ENCODE peak calls at places on chromosome 5, in five cellular contexts. I is GM23338, F is astrocyte, P is pancreas, M is left lung. A is an unnamed sample.

GRCh38 chr5:143031781-143032724 is 261.9 kb downstream of the ARHGAP26 start:
- DNase-seq in P (no peak), F (no peak), M (no peak), I (no peak), A (no peak)

GRCh38 chr5:61120534-61120933 is 41.7 kb downstream of the SMIM15 start:
- DNase-seq in F (peak; percentile 37), I (no peak), P (no peak), M (no peak), A (peak; percentile 24)

GRCh38 chr5:44909009-44909408 is 100.3 kb downstream of the MRPS30 start:
- DNase-seq in M (no peak), F (peak; percentile 11), I (no peak), P (no peak), A (no peak)

GRCh38 chr5:123089572-123089970 is 530 bp downstream of the PRDM6 start:
- DNase-seq in M (no peak), F (no peak), P (no peak), I (peak; percentile 73), A (peak; percentile 59)

GRCh38 chr5:65076251-65076869 is 307.6 kb downstream of the CWC27 start:
- DNase-seq in I (peak; percentile 90), P (peak; percentile 11), F (peak; percentile 72), M (peak; percentile 56), A (peak; percentile 68)

GRCh38 chr5:96565843-96566242 is 96.3 kb upstream of the CAST start:
- DNase-seq in P (no peak), M (no peak), I (peak; percentile 51), F (peak; percentile 78), A (peak; percentile 75)

GRCh38 chr5:113000466-113000865 is 23.9 kb downstream of the DCP2 start:
- DNase-seq in F (peak; percentile 59), M (no peak), P (no peak), I (no peak), A (peak; percentile 69)

GRCh38 chr5:32842798-32843531 is 131.8 kb downstream of the NPR3 start:
- DNase-seq in I (no peak), P (no peak), M (no peak), F (no peak), A (peak; percentile 44)

GRCh38 chr5:78486223-78486622 is 125.8 kb downstream of the SCAMP1 start:
- DNase-seq in F (no peak), M (no peak), I (no peak), P (no peak), A (no peak)

GRCh38 chr5:83397658-83398057 is 73.9 kb upstream of the VCAN start:
- DNase-seq in P (no peak), I (no peak), F (no peak), M (no peak), A (no peak)

GRCh38 chr5:79561525-79561893 is 47.6 kb upstream of the HOMER1 start:
- DNase-seq in P (no peak), I (no peak), F (no peak), M (no peak), A (no peak)

GRCh38 chr5:79416499-79416898 is 97.4 kb downstream of the HOMER1 start:
- DNase-seq in I (no peak), P (no peak), F (no peak), M (no peak), A (no peak)

GRCh38 chr5:139140631-139141071 is 57.5 kb downstream of the SIL1 start:
- DNase-seq in M (no peak), P (no peak), F (peak; percentile 64), I (no peak), A (no peak)

GRCh38 chr5:52994266-52994665 is 5.1 kb downstream of the ITGA2 start:
- DNase-seq in I (no peak), M (no peak), F (no peak), P (no peak), A (no peak)

GRCh38 chr5:84384604-84385575 is at the start of gene EDIL3:
- DNase-seq in M (peak; percentile 56), P (no peak), I (peak; percentile 82), F (peak; percentile 53), A (peak; percentile 4)

GRCh38 chr5:124474821-124475220 is 271.6 kb downstream of the ZNF608 start:
- DNase-seq in I (no peak), M (no peak), P (no peak), F (no peak), A (no peak)

GRCh38 chr5:39231705-39232525 is 12.6 kb upstream of the FYB1 start:
- DNase-seq in I (no peak), F (peak; percentile 8), P (no peak), M (no peak), A (peak; percentile 69)

GRCh38 chr5:2531318-2531717 is 220.2 kb downstream of the IRX2 start:
- DNase-seq in F (no peak), P (no peak), M (no peak), I (no peak), A (no peak)

GRCh38 chr5:57004800-57005199 is 52.9 kb upstream of the MIER3 start:
- DNase-seq in M (no peak), P (no peak), F (no peak), I (no peak), A (peak; percentile 91)

GRCh38 chr5:93246093-93246855 is 334.7 kb downstream of the NR2F1-AS1 start:
- DNase-seq in M (no peak), F (peak; percentile 49), P (no peak), I (peak; percentile 34), A (no peak)

GRCh38 chr5:37777472-37778135 is 62.2 kb downstream of the GDNF start:
- DNase-seq in I (no peak), M (no peak), P (no peak), F (peak; percentile 63), A (no peak)

GRCh38 chr5:109743770-109744212 is 54.1 kb downstream of the MAN2A1 start:
- DNase-seq in P (no peak), M (no peak), I (peak; percentile 40), F (peak; percentile 94), A (peak; percentile 98)
- H3K4me1 ChIP-seq in P (peaks cover 19% of the 10 kb centered on the region), M (peaks cover 6% of the 10 kb centered on the region), I (peaks cover 57% of the 10 kb centered on the region), F (peaks cover 52% of the 10 kb centered on the region), A (peaks cover 56% of the 10 kb centered on the region)

DNA sequence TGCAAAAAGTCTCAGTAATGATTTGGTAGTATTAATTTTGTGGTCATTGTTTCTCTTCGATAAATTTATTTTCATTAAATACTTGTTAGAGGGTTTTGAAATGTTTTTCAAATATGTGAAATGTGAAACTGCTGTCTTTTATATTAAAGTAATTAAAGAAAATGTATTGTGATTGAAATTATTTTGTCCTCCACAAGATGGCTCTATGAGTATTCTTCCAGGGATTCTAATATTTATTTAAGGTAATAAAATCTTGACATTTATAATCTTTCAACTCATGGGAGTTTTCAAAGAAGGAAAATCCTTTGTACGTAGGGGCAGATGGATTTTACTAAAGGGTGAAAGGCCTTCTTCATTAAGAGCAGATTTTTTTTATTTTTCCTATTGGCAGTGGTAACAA is 19.3 kb downstream of the ISOC1 start:
- DNase-seq in I (no peak), F (no peak), P (no peak), M (no peak), A (no peak)
- TF ChIP-seq CTCF in I (no peak), F (no peak), P (no peak), M (no peak), A (peak; percentile 43)

GRCh38 chr5:178098685-178099084 is 14.6 kb upstream of the N4BP3 start:
- DNase-seq in M (no peak), P (no peak), F (no peak), I (no peak), A (no peak)

GRCh38 chr5:178090856-178091255 is 22.5 kb upstream of the N4BP3 start:
- DNase-seq in P (no peak), F (no peak), M (no peak), I (no peak), A (no peak)

GRCh38 chr5:178093129-178093528 is 20.2 kb upstream of the N4BP3 start:
- DNase-seq in F (no peak), M (no peak), P (no peak), I (no peak), A (no peak)

GRCh38 chr5:178094345-178094744 is 19.0 kb upstream of the N4BP3 start:
- DNase-seq in F (no peak), P (no peak), M (no peak), I (no peak), A (no peak)
- H3K27ac ChIP-seq in F (no peak overlapping the region), P (no peak overlapping the region), M (no peak overlapping the region), I (no peak overlapping the region), A (no peak overlapping the region)

DNA sequence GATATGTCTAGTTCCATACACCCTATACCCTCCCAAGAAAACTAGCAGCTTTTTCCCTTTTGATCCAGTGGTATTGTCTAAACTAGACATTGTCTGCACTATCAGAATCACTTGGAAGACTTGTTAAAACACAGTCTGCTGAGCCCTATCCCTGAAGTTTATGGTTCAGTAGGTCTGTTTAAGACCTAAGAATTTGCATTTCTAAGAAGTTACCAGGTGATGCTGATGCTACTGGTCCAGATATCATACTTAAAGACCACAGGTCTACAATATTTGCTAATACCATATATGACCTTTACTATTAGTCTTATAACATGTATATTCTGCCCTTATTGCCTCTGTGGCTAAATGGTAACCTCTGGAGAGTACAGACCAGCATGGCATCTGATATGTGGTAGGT is 23.3 kb downstream of the SKIC3 start:
- DNase-seq in I (no peak), P (no peak), M (no peak), F (no peak), A (no peak)
- H3K4me1 ChIP-seq in I (peaks cover 34% of the 10 kb centered on the region), P (no peaks in the 10 kb centered on the region), M (no peaks in the 10 kb centered on the region), F (no peaks in the 10 kb centered on the region), A (peaks cover 8% of the 10 kb centered on the region)

DNA sequence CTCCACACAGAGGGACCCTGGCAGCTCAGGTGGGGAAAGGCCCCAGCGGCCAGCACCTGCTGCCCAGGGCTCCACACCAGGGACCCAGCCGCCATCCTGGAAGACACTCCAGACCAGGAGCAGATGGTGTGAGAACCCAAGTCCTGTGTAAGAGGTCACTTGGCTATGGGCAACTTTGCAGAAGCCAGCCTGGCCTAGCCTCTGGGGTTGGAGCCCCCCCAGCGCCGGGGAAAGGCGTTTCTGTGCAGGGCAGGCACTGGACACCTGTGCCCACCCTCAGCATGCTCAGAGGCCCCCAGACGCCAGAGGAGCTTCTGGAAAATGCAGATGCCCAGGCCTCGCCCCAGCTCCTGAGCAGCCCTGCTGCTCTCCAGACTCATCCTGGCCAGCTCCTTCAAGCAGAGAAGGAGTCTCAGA is 34.0 kb downstream of the RASGEF1C start:
- DNase-seq in P (no peak), I (no peak), F (no peak), M (no peak), A (no peak)
- TF ChIP-seq CTCF in P (no peak), I (no peak), F (no peak), M (no peak), A (no peak)

DNA sequence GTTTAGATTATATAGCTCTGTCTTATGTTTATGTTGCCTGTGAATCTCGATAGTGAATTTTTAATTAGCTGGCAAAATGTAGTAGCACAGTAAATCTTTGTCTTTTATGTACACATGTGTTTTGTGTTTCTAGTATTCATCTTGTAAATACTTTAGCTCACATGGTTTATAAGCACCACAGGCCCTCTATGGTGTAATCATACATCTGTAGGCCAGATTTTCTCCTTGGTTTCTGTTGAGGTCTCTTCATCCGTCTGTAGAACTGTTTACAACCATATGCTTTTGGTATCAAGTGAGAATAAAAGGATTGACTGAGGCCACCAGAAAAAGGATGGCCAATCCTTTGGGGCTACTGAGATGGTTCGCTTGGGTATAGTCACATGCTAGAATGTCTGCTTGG is 45.0 kb downstream of the PRR16 start:
- DNase-seq in M (no peak), F (no peak), I (no peak), P (no peak), A (no peak)
- H3K27ac ChIP-seq in M (no peak overlapping the region), F (no peak overlapping the region), I (no peak overlapping the region), P (no peak overlapping the region), A (no peak overlapping the region)